ENCODE peak calls at places on chromosome 5, in six cellular contexts. Q is IMR-90, C is K562, U is A549, V is GM12878, A is SK-N-SH. O is an unnamed sample.

GRCh38 chr5:177310757-177311173 is 933 bp downstream of the MXD3 start:
- DNase-seq in Q (peak), C (peak), U (no peak), V (no peak), A (no peak), O (no peak)

GRCh38 chr5:132026516-132027008 is 15.1 kb upstream of the ACSL6 start:
- DNase-seq in Q (no peak), C (no peak), U (no peak), V (no peak), A (no peak), O (no peak)

GRCh38 chr5:16666861-16667481 is 50.2 kb upstream of the RETREG1 start:
- DNase-seq in Q (peak), C (no peak), U (no peak), V (no peak), A (peak), O (peak)

GRCh38 chr5:87243161-87243877 is 24.4 kb upstream of the RASA1 start:
- DNase-seq in Q (peak), C (no peak), U (no peak), V (no peak), A (no peak), O (peak)

GRCh38 chr5:139137703-139138102 is 60.5 kb downstream of the SIL1 start:
- DNase-seq in Q (peak), C (peak), U (no peak), V (no peak), A (peak), O (peak)

GRCh38 chr5:16784843-16785791 is 151.0 kb downstream of the MYO10 start:
- DNase-seq in Q (peak), C (no peak), U (no peak), V (peak), A (no peak), O (no peak)

GRCh38 chr5:74638776-74639537 is 1.6 kb downstream of the ENC1 start:
- DNase-seq in Q (peak), C (no peak), U (no peak), V (peak), A (peak), O (no peak)

GRCh38 chr5:138831703-138832102 is 43.4 kb downstream of the LRRTM2 start:
- DNase-seq in Q (peak), C (no peak), U (no peak), V (no peak), A (no peak), O (no peak)

GRCh38 chr5:33892419-33893151 is 795 bp upstream of the ADAMTS12 start:
- DNase-seq in Q (peak), C (no peak), U (no peak), V (no peak), A (no peak), O (peak)

GRCh38 chr5:89930591-89931383 is 478.8 kb downstream of the CETN3 start:
- DNase-seq in Q (peak), C (no peak), U (no peak), V (peak), A (no peak), O (peak)

GRCh38 chr5:130337179-130337888 is 433.1 kb downstream of the CHSY3 start:
- DNase-seq in Q (peak), C (no peak), U (peak), V (no peak), A (no peak), O (no peak)

GRCh38 chr5:175778951-175779475 is 92.4 kb upstream of the CPLX2 start:
- DNase-seq in Q (no peak), C (no peak), U (peak), V (no peak), A (peak), O (peak)

GRCh38 chr5:113267361-113267900 is 167.4 kb downstream of the TSSK1B start:
- DNase-seq in Q (no peak), C (no peak), U (no peak), V (no peak), A (no peak), O (no peak)

GRCh38 chr5:127518319-127518621 is 830 bp downstream of the PRRC1 start:
- DNase-seq in Q (peak), C (no peak), U (no peak), V (peak), A (no peak), O (no peak)

GRCh38 chr5:172877496-172878260 is 43.6 kb downstream of the ERGIC1 start:
- DNase-seq in Q (no peak), C (no peak), U (no peak), V (no peak), A (no peak), O (no peak)

GRCh38 chr5:53481887-53482716 is 1.7 kb downstream of the FST start:
- DNase-seq in Q (peak), C (peak), U (peak), V (no peak), A (peak), O (peak)

GRCh38 chr5:6766558-6767191 is 53.4 kb downstream of the TENT4A start:
- DNase-seq in Q (peak), C (no peak), U (peak), V (no peak), A (peak), O (no peak)

GRCh38 chr5:6875376-6875775 is 162.1 kb downstream of the TENT4A start:
- DNase-seq in Q (no peak), C (no peak), U (no peak), V (no peak), A (no peak), O (no peak)

GRCh38 chr5:127942246-127943060 is 141.1 kb upstream of the SLC12A2 start:
- DNase-seq in Q (peak), C (no peak), U (no peak), V (no peak), A (no peak), O (no peak)

GRCh38 chr5:73218552-73219171 is 45.7 kb downstream of the TMEM174 start:
- DNase-seq in Q (peak), C (no peak), U (peak), V (no peak), A (no peak), O (no peak)

GRCh38 chr5:176739461-176740051 is 70.8 kb upstream of the UNC5A start:
- DNase-seq in Q (no peak), C (no peak), U (no peak), V (no peak), A (peak), O (no peak)

GRCh38 chr5:83360573-83360972 is 111.0 kb upstream of the VCAN start:
- DNase-seq in Q (no peak), C (peak), U (no peak), V (no peak), A (no peak), O (no peak)

GRCh38 chr5:129629581-129629980 is 118.3 kb upstream of the MINAR2 start:
- DNase-seq in Q (no peak), C (no peak), U (no peak), V (no peak), A (no peak), O (no peak)

GRCh38 chr5:116923344-116923743 is 348.7 kb upstream of the SEMA6A start:
- DNase-seq in Q (no peak), C (no peak), U (no peak), V (no peak), A (no peak), O (no peak)

GRCh38 chr5:73617510-73618279 is 8.3 kb upstream of the ARHGEF28 start:
- DNase-seq in Q (peak), C (no peak), U (no peak), V (no peak), A (no peak), O (no peak)

GRCh38 chr5:122311888-122312669 is at the start of gene SNCAIP:
- DNase-seq in Q (peak), C (peak), U (peak), V (no peak), A (peak), O (no peak)

GRCh38 chr5:110853267-110853666 is 114.5 kb downstream of the SLC25A46 start:
- DNase-seq in Q (peak), C (no peak), U (no peak), V (no peak), A (no peak), O (no peak)

GRCh38 chr5:178538624-178539344 is 51.4 kb downstream of the COL23A1 start:
- DNase-seq in Q (no peak), C (no peak), U (no peak), V (no peak), A (no peak), O (no peak)

GRCh38 chr5:168365581-168366081 is 74.2 kb downstream of the WWC1 start:
- DNase-seq in Q (peak), C (no peak), U (no peak), V (no peak), A (no peak), O (peak)

GRCh38 chr5:11675198-11675597 is 229.0 kb downstream of the CTNND2 start:
- DNase-seq in Q (no peak), C (no peak), U (no peak), V (no peak), A (no peak), O (no peak)

DNA sequence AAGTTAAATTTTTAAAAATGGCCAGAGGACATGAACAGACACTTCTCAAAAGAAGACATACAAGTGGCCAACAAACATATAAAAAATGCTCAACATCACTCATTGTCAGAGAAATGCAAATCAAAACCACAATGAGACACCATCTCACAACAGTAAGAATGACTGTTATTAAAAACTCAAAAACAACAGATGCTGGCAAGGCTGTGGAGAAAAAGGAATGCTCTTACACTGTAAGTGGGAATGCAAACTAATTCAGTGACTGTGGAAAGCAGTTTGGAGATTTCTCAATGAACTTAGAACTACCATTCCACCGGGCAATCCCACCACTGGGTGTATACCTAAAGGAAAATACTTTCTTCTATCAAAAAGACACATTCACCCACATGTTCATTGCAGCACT is 168.5 kb upstream of the PIK3R1 start:
- DNase-seq in Q (peak), C (no peak), U (no peak), V (no peak), A (no peak), O (no peak)
- TF ChIP-seq RAD21 in Q (no peak), C (no peak), U (no peak), V (no peak), A (no peak), O (no peak)

GRCh38 chr5:23025604-23026003 is 172.5 kb upstream of the CDH12 start:
- DNase-seq in Q (no peak), C (no peak), U (no peak), V (no peak), A (no peak), O (no peak)

GRCh38 chr5:23027830-23028229 is 174.7 kb upstream of the CDH12 start:
- DNase-seq in Q (no peak), C (no peak), U (no peak), V (no peak), A (no peak), O (no peak)

GRCh38 chr5:23026252-23027170 is 173.4 kb upstream of the CDH12 start:
- DNase-seq in Q (no peak), C (no peak), U (no peak), V (no peak), A (no peak), O (no peak)

GRCh38 chr5:23027341-23027740 is 174.2 kb upstream of the CDH12 start:
- DNase-seq in Q (no peak), C (no peak), U (no peak), V (no peak), A (no peak), O (no peak)

GRCh38 chr5:23024470-23024869 is 171.3 kb upstream of the CDH12 start:
- DNase-seq in Q (no peak), C (no peak), U (no peak), V (no peak), A (no peak), O (no peak)
- H3K4me3 ChIP-seq in Q (no peak), C (no peak), U (no peak), V (no peak), A (no peak), O (no peak)

GRCh38 chr5:19058216-19058615 is 929.8 kb downstream of the CDH18 start:
- DNase-seq in Q (no peak), C (no peak), U (no peak), V (no peak), A (no peak), O (no peak)
- TF ChIP-seq SMC3 in Q (no peak), C (no peak), U (no peak), V (no peak), A (no peak), O (no peak)

GRCh38 chr5:159697536-159697935 is 218.7 kb upstream of the ADRA1B start:
- DNase-seq in Q (no peak), C (no peak), U (no peak), V (no peak), A (no peak), O (no peak)
- TF ChIP-seq RAD21 in Q (no peak), C (no peak), U (no peak), V (no peak), A (no peak), O (no peak)

DNA sequence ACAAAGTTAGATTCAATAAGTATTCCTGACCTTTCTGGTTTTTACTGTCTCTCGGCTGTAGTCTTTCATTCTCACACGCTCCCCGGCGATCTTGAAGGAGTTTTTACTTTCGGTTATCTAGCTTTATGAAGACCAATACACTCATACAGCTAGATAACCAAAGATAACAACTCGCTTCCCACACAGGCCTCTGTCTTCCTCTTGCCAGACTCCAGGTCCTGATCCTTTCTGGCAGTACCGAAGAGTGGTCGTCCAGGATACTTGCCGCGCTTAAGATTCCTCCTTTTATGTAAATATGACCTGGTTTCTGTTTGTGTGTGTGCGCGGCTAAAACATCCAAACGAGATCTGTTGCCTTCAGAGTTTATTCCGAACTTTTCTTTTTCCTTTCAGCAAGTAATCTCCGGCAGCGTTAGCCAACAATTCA is 216.2 kb downstream of the MEF2C start:
- DNase-seq in Q (peak), C (no peak), U (no peak), V (no peak), A (no peak), O (no peak)
- H3K4me3 ChIP-seq in Q (peak), C (peak), U (no peak), V (peak), A (peak), O (peak)

GRCh38 chr5:81506900-81507588 is 113.1 kb upstream of the ACOT12 start:
- DNase-seq in Q (peak), C (peak), U (peak), V (peak), A (peak), O (peak)
- TF ChIP-seq SMC3 in Q (peak), C (peak), U (peak), V (peak), A (peak), O (peak)

O was measured in HepG2.